ENCODE peak calls at places on chromosomes 2 and 18, in eight cellular contexts. H is spleen, Q is lung, N is heart left ventricle, Z is adrenal gland, L is kidney, I is fibroblast of the aortic adventitia, G is MM.1S. V is an unnamed sample.

GRCh38 chr2:64332300-64332699 is 121.7 kb upstream of the LGALSL start:
- DNase-seq in H (no peak), Q (no peak), N (no peak), Z (no peak), L (no peak), I (no peak), G (no peak), V (no peak)

GRCh38 chr18:21484851-21485636 is 115.5 kb downstream of the ESCO1 start:
- DNase-seq in H (no peak), Q (no peak), N (no peak), Z (no peak), L (no peak), I (peak), G (no peak), V (no peak)

GRCh38 chr2:64273524-64274398 is 129.5 kb upstream of the PELI1 start:
- DNase-seq in H (no peak), Q (peak), N (peak), Z (peak), L (peak), I (peak), G (peak), V (no peak)

GRCh38 chr18:8121942-8122480 is 487.2 kb upstream of the RAB12 start:
- DNase-seq in H (no peak), Q (no peak), N (no peak), Z (no peak), L (no peak), I (peak), G (no peak), V (no peak)

GRCh38 chr2:112791693-112792230 is 7.5 kb upstream of the IL1A start:
- DNase-seq in H (no peak), Q (no peak), N (no peak), Z (no peak), L (no peak), I (no peak), G (no peak), V (no peak)

GRCh38 chr18:22174341-22175148 is 5.2 kb downstream of the GATA6 start:
- DNase-seq in H (no peak), Q (no peak), N (no peak), Z (peak), L (no peak), I (peak), G (no peak), V (no peak)

GRCh38 chr2:146652311-146652710 is 1192.5 kb upstream of the ACVR2A start:
- DNase-seq in H (no peak), Q (no peak), N (no peak), Z (no peak), L (no peak), I (no peak), G (no peak), V (no peak)

GRCh38 chr18:850960-851359 is 38.9 kb upstream of the YES1 start:
- DNase-seq in H (no peak), Q (no peak), N (no peak), Z (no peak), L (no peak), I (no peak), G (no peak), V (no peak)

GRCh38 chr2:203427061-203427460 is 98.9 kb downstream of the ABI2 start:
- DNase-seq in H (no peak), Q (no peak), N (no peak), Z (no peak), L (no peak), I (peak), G (no peak), V (no peak)

GRCh38 chr2:96584017-96584416 is 47.5 kb downstream of the ARID5A start:
- DNase-seq in H (no peak), Q (no peak), N (no peak), Z (peak), L (no peak), I (peak), G (no peak), V (no peak)

GRCh38 chr18:10377956-10378355 is 76.5 kb upstream of the APCDD1 start:
- DNase-seq in H (no peak), Q (no peak), N (no peak), Z (no peak), L (no peak), I (no peak), G (no peak), V (no peak)

GRCh38 chr2:119417898-119418297 is 13.8 kb upstream of the TMEM37 start:
- DNase-seq in H (no peak), Q (no peak), N (no peak), Z (no peak), L (no peak), I (no peak), G (no peak), V (no peak)

GRCh38 chr2:240921319-240922233 is 15.4 kb downstream of the CROCC2 start:
- DNase-seq in H (peak), Q (no peak), N (peak), Z (peak), L (peak), I (peak), G (no peak), V (peak)

GRCh38 chr2:240783819-240784621 is 36.0 kb downstream of the KIF1A start:
- DNase-seq in H (peak), Q (no peak), N (peak), Z (no peak), L (peak), I (no peak), G (no peak), V (no peak)

GRCh38 chr2:109379507-109379906 is 234.3 kb downstream of the SEPTIN10 start:
- DNase-seq in H (peak), Q (no peak), N (no peak), Z (no peak), L (peak), I (no peak), G (no peak), V (no peak)

GRCh38 chr2:100178085-100178788 is 35.8 kb upstream of the AFF3 start:
- DNase-seq in H (no peak), Q (no peak), N (no peak), Z (no peak), L (no peak), I (peak), G (peak), V (no peak)

GRCh38 chr18:79480171-79480981 is 84.6 kb downstream of the NFATC1 start:
- DNase-seq in H (peak), Q (no peak), N (no peak), Z (peak), L (peak), I (no peak), G (no peak), V (no peak)

GRCh38 chr2:27707462-27708256 is 44.0 kb downstream of the SLC4A1AP start:
- DNase-seq in H (no peak), Q (no peak), N (no peak), Z (peak), L (no peak), I (peak), G (no peak), V (no peak)

GRCh38 chr18:57445488-57446319 is 10.5 kb downstream of the ONECUT2 start:
- DNase-seq in H (no peak), Q (no peak), N (no peak), Z (no peak), L (no peak), I (no peak), G (no peak), V (no peak)

GRCh38 chr2:96090181-96090500 is 26.2 kb downstream of the ADRA2B start:
- DNase-seq in H (peak), Q (no peak), N (no peak), Z (no peak), L (no peak), I (no peak), G (no peak), V (no peak)

GRCh38 chr2:220660277-220661155 is 911.6 kb downstream of the EPHA4 start:
- DNase-seq in H (no peak), Q (no peak), N (no peak), Z (no peak), L (no peak), I (no peak), G (no peak), V (no peak)

GRCh38 chr2:101149241-101150192 is 1.7 kb downstream of the TBC1D8 start:
- DNase-seq in H (no peak), Q (no peak), N (peak), Z (no peak), L (peak), I (peak), G (no peak), V (no peak)

GRCh38 chr2:209441541-209441940 is 17.7 kb downstream of the MAP2 start:
- DNase-seq in H (no peak), Q (no peak), N (no peak), Z (no peak), L (no peak), I (peak), G (no peak), V (no peak)

GRCh38 chr2:124816007-124816406 is 790.9 kb downstream of the CNTNAP5 start:
- DNase-seq in H (no peak), Q (no peak), N (no peak), Z (no peak), L (no peak), I (no peak), G (no peak), V (no peak)

GRCh38 chr2:231332872-231333500 is 62.5 kb upstream of the B3GNT7 start:
- DNase-seq in H (no peak), Q (no peak), N (no peak), Z (no peak), L (peak), I (no peak), G (no peak), V (no peak)

GRCh38 chr2:226354434-226354833 is 445.2 kb downstream of the IRS1 start:
- DNase-seq in H (no peak), Q (no peak), N (no peak), Z (no peak), L (no peak), I (peak), G (no peak), V (no peak)

GRCh38 chr18:65749881-65750280 is 931 bp upstream of the CDH7 start:
- DNase-seq in H (no peak), Q (no peak), N (no peak), Z (no peak), L (no peak), I (no peak), G (no peak), V (no peak)

GRCh38 chr2:170344663-170345099 is 166.7 kb downstream of the MYO3B start:
- DNase-seq in H (no peak), Q (no peak), N (no peak), Z (no peak), L (no peak), I (no peak), G (no peak), V (no peak)

DNA sequence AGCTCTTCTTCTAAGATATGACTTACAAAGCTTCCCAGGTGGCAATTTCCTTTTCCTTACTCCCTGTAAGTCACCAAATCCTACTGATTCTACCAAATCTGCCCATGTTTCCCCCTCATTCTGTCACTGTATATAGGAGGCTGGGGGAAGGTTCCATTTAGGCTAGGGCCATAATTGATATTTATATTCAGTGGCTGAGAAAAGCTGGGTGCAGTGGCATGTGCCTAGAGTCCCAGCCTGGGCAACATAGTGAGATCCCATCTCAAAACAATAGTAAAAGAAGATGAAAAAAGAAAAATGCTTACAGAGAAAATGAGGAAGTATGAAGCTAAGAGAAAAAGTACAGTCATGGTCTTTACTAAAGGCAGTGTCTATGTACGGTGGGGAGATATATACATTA is 4.9 kb downstream of the CWC22 start:
- DNase-seq in H (no peak), Q (no peak), N (no peak), Z (no peak), L (no peak), I (no peak), G (no peak), V (no peak)
- TF ChIP-seq CTCF in H (no peak), Q (no peak), N (no peak), Z (no peak), L (no peak), I (no peak), G (no peak), V (no peak)

GRCh38 chr2:38485734-38486133 is 108.7 kb upstream of the ATL2 start:
- DNase-seq in H (no peak), Q (no peak), N (no peak), Z (no peak), L (no peak), I (no peak), G (no peak), V (no peak)
- TF ChIP-seq CTCF in H (no peak), Q (no peak), N (no peak), Z (peak), L (no peak), I (no peak), G (no peak), V (no peak)

GRCh38 chr18:3468066-3468705 is 18.2 kb downstream of the TGIF1 start:
- DNase-seq in H (no peak), Q (no peak), N (no peak), Z (no peak), L (no peak), I (no peak), G (no peak), V (no peak)
- TF ChIP-seq CTCF in H (no peak), Q (no peak), N (no peak), Z (no peak), L (no peak), I (no peak), G (no peak), V (no peak)

GRCh38 chr2:11829324-11829946 is 83.0 kb downstream of the LPIN1 start:
- DNase-seq in H (peak), Q (peak), N (peak), Z (peak), L (peak), I (peak), G (peak), V (peak)
- TF ChIP-seq CTCF in H (peak), Q (peak), N (peak), Z (peak), L (peak), I (peak), G (peak), V (peak)